ENCODE peak calls at places on chromosomes 2 and 18, in seven cellular contexts. One of them, this sample, is unnamed.

GRCh38 chr18:2304378-2305175 is 266.7 kb downstream of the METTL4 start:
- DNase-seq in fibroblast of mammary gland: peak; percentile 18
- DNase-seq in NCI-H1436: no peak
- DNase-seq in tibial nerve: no peak
- DNase-seq in fibroblast of the conjunctiva: no peak
- DNase-seq in CD8-positive, alpha-beta memory T cell: no peak
- DNase-seq in GDM1: no peak
- DNase-seq in this sample: no peak

GRCh38 chr2:132651115-132652099 is 18.6 kb downstream of the LYPD1 start:
- DNase-seq in fibroblast of mammary gland: peak; percentile 57
- DNase-seq in NCI-H1436: peak; percentile 23
- DNase-seq in tibial nerve: no peak
- DNase-seq in fibroblast of the conjunctiva: peak; percentile 5
- DNase-seq in CD8-positive, alpha-beta memory T cell: no peak
- DNase-seq in GDM1: no peak
- DNase-seq in this sample: no peak

GRCh38 chr2:186410802-186411201 is 75.3 kb upstream of the ZC3H15 start:
- DNase-seq in fibroblast of mammary gland: no peak
- DNase-seq in NCI-H1436: no peak
- DNase-seq in tibial nerve: no peak
- DNase-seq in fibroblast of the conjunctiva: no peak
- DNase-seq in CD8-positive, alpha-beta memory T cell: no peak
- DNase-seq in GDM1: no peak
- DNase-seq in this sample: no peak

GRCh38 chr2:145724499-145724898 is 1204.6 kb upstream of the ZEB2 start:
- DNase-seq in fibroblast of mammary gland: no peak
- DNase-seq in NCI-H1436: no peak
- DNase-seq in tibial nerve: no peak
- DNase-seq in fibroblast of the conjunctiva: no peak
- DNase-seq in CD8-positive, alpha-beta memory T cell: no peak
- DNase-seq in GDM1: no peak
- DNase-seq in this sample: no peak

GRCh38 chr2:219525533-219526232 is 11.4 kb downstream of the ASIC4 start:
- DNase-seq in fibroblast of mammary gland: no peak
- DNase-seq in NCI-H1436: no peak
- DNase-seq in tibial nerve: no peak
- DNase-seq in fibroblast of the conjunctiva: no peak
- DNase-seq in CD8-positive, alpha-beta memory T cell: no peak
- DNase-seq in GDM1: no peak
- DNase-seq in this sample: no peak

GRCh38 chr2:38750793-38751042 is 443 bp downstream of the SRSF7 start:
- DNase-seq in fibroblast of mammary gland: no peak
- DNase-seq in NCI-H1436: peak; percentile 52
- DNase-seq in tibial nerve: peak; percentile 63
- DNase-seq in fibroblast of the conjunctiva: no peak
- DNase-seq in CD8-positive, alpha-beta memory T cell: no peak
- DNase-seq in GDM1: peak; percentile 58
- DNase-seq in this sample: peak; percentile 84

GRCh38 chr2:40395169-40396023 is 56.5 kb downstream of the SLC8A1 start:
- DNase-seq in fibroblast of mammary gland: no peak
- DNase-seq in NCI-H1436: no peak
- DNase-seq in tibial nerve: no peak
- DNase-seq in fibroblast of the conjunctiva: no peak
- DNase-seq in CD8-positive, alpha-beta memory T cell: no peak
- DNase-seq in GDM1: no peak
- DNase-seq in this sample: no peak

GRCh38 chr2:46309052-46309953 is 12.1 kb downstream of the EPAS1 start:
- DNase-seq in fibroblast of mammary gland: peak; percentile 81
- DNase-seq in NCI-H1436: no peak
- DNase-seq in tibial nerve: no peak
- DNase-seq in fibroblast of the conjunctiva: no peak
- DNase-seq in CD8-positive, alpha-beta memory T cell: no peak
- DNase-seq in GDM1: no peak
- DNase-seq in this sample: no peak

GRCh38 chr2:55518846-55519167 is 711 bp upstream of the CFAP36 start:
- DNase-seq in fibroblast of mammary gland: no peak
- DNase-seq in NCI-H1436: no peak
- DNase-seq in tibial nerve: no peak
- DNase-seq in fibroblast of the conjunctiva: no peak
- DNase-seq in CD8-positive, alpha-beta memory T cell: no peak
- DNase-seq in GDM1: no peak
- DNase-seq in this sample: no peak

GRCh38 chr18:22167471-22168151 is 1.8 kb upstream of the GATA6 start:
- DNase-seq in fibroblast of mammary gland: no peak
- DNase-seq in NCI-H1436: no peak
- DNase-seq in tibial nerve: no peak
- DNase-seq in fibroblast of the conjunctiva: no peak
- DNase-seq in CD8-positive, alpha-beta memory T cell: no peak
- DNase-seq in GDM1: no peak
- DNase-seq in this sample: peak; percentile 56

GRCh38 chr2:216792222-216793001 is 67.5 kb downstream of the TNP1 start:
- DNase-seq in fibroblast of mammary gland: peak; percentile 22
- DNase-seq in NCI-H1436: peak; percentile 16
- DNase-seq in tibial nerve: peak; percentile 60
- DNase-seq in fibroblast of the conjunctiva: peak; percentile 50
- DNase-seq in CD8-positive, alpha-beta memory T cell: no peak
- DNase-seq in GDM1: no peak
- DNase-seq in this sample: peak; percentile 90

GRCh38 chr2:9347411-9347853 is 75.9 kb downstream of the ITGB1BP1 start:
- DNase-seq in fibroblast of mammary gland: peak; percentile 78
- DNase-seq in NCI-H1436: no peak
- DNase-seq in tibial nerve: peak; percentile 87
- DNase-seq in fibroblast of the conjunctiva: peak; percentile 40
- DNase-seq in CD8-positive, alpha-beta memory T cell: no peak
- DNase-seq in GDM1: no peak
- DNase-seq in this sample: peak; percentile 84

GRCh38 chr18:75687626-75688025 is 260.1 kb upstream of the SMIM21 start:
- DNase-seq in fibroblast of mammary gland: no peak
- DNase-seq in NCI-H1436: no peak
- DNase-seq in tibial nerve: no peak
- DNase-seq in fibroblast of the conjunctiva: no peak
- DNase-seq in CD8-positive, alpha-beta memory T cell: no peak
- DNase-seq in GDM1: no peak
- DNase-seq in this sample: no peak

GRCh38 chr2:42106257-42106816 is 58.5 kb downstream of the PKDCC start:
- DNase-seq in fibroblast of mammary gland: no peak
- DNase-seq in NCI-H1436: no peak
- DNase-seq in tibial nerve: no peak
- DNase-seq in fibroblast of the conjunctiva: no peak
- DNase-seq in CD8-positive, alpha-beta memory T cell: no peak
- DNase-seq in GDM1: no peak
- DNase-seq in this sample: no peak

GRCh38 chr2:65261676-65262075 is 34.0 kb downstream of the ACTR2 start:
- DNase-seq in fibroblast of mammary gland: no peak
- DNase-seq in NCI-H1436: no peak
- DNase-seq in tibial nerve: no peak
- DNase-seq in fibroblast of the conjunctiva: no peak
- DNase-seq in CD8-positive, alpha-beta memory T cell: no peak
- DNase-seq in GDM1: no peak
- DNase-seq in this sample: no peak

GRCh38 chr2:128202791-128203190 is 111.8 kb downstream of the UGGT1 start:
- DNase-seq in fibroblast of mammary gland: peak; percentile 58
- DNase-seq in NCI-H1436: no peak
- DNase-seq in tibial nerve: no peak
- DNase-seq in fibroblast of the conjunctiva: no peak
- DNase-seq in CD8-positive, alpha-beta memory T cell: no peak
- DNase-seq in GDM1: no peak
- DNase-seq in this sample: no peak

GRCh38 chr2:235647836-235648235 is 154.0 kb downstream of the AGAP1 start:
- DNase-seq in fibroblast of mammary gland: no peak
- DNase-seq in NCI-H1436: no peak
- DNase-seq in tibial nerve: no peak
- DNase-seq in fibroblast of the conjunctiva: no peak
- DNase-seq in CD8-positive, alpha-beta memory T cell: no peak
- DNase-seq in GDM1: no peak
- DNase-seq in this sample: no peak

GRCh38 chr2:7288484-7288883 is 371.3 kb downstream of the RNF144A start:
- DNase-seq in fibroblast of mammary gland: no peak
- DNase-seq in NCI-H1436: no peak
- DNase-seq in tibial nerve: no peak
- DNase-seq in fibroblast of the conjunctiva: no peak
- DNase-seq in CD8-positive, alpha-beta memory T cell: no peak
- DNase-seq in GDM1: no peak
- DNase-seq in this sample: no peak

GRCh38 chr2:109185801-109186570 is 57.0 kb downstream of the SH3RF3 start:
- DNase-seq in fibroblast of mammary gland: peak; percentile 66
- DNase-seq in NCI-H1436: no peak
- DNase-seq in tibial nerve: no peak
- DNase-seq in fibroblast of the conjunctiva: no peak
- DNase-seq in CD8-positive, alpha-beta memory T cell: no peak
- DNase-seq in GDM1: no peak
- DNase-seq in this sample: peak; percentile 91

GRCh38 chr2:219736196-219736595 is 108.8 kb downstream of the SLC4A3 start:
- DNase-seq in fibroblast of mammary gland: peak; percentile 81
- DNase-seq in NCI-H1436: peak; percentile 18
- DNase-seq in tibial nerve: peak; percentile 64
- DNase-seq in fibroblast of the conjunctiva: peak; percentile 64
- DNase-seq in CD8-positive, alpha-beta memory T cell: no peak
- DNase-seq in GDM1: no peak
- DNase-seq in this sample: no peak

GRCh38 chr2:160278101-160278888 is 78.2 kb upstream of the ITGB6 start:
- DNase-seq in fibroblast of mammary gland: no peak
- DNase-seq in NCI-H1436: no peak
- DNase-seq in tibial nerve: no peak
- DNase-seq in fibroblast of the conjunctiva: no peak
- DNase-seq in CD8-positive, alpha-beta memory T cell: no peak
- DNase-seq in GDM1: no peak
- DNase-seq in this sample: no peak

GRCh38 chr2:210198326-210198725 is 26.9 kb downstream of the ACADL start:
- DNase-seq in fibroblast of mammary gland: peak; percentile 14
- DNase-seq in NCI-H1436: no peak
- DNase-seq in tibial nerve: no peak
- DNase-seq in fibroblast of the conjunctiva: no peak
- DNase-seq in CD8-positive, alpha-beta memory T cell: no peak
- DNase-seq in GDM1: no peak
- DNase-seq in this sample: no peak

GRCh38 chr2:4483050-4483449 is 779.7 kb downstream of the DCDC2C start:
- DNase-seq in fibroblast of mammary gland: no peak
- DNase-seq in NCI-H1436: no peak
- DNase-seq in tibial nerve: no peak
- DNase-seq in fibroblast of the conjunctiva: no peak
- DNase-seq in CD8-positive, alpha-beta memory T cell: no peak
- DNase-seq in GDM1: no peak
- DNase-seq in this sample: no peak

GRCh38 chr2:96539215-96539920 is 2.8 kb downstream of the ARID5A start:
- DNase-seq in fibroblast of mammary gland: no peak
- DNase-seq in NCI-H1436: no peak
- DNase-seq in tibial nerve: no peak
- DNase-seq in fibroblast of the conjunctiva: no peak
- DNase-seq in CD8-positive, alpha-beta memory T cell: no peak
- DNase-seq in GDM1: no peak
- DNase-seq in this sample: no peak

This sample was measured in tibial artery.